ENCODE peak calls at places on chromosome 16, in eight cellular contexts. E is MM.1S; K is CD8-positive, alpha-beta T cell; N is psoas muscle; P is ovary; C is foreskin keratinocyte; M is mammary epithelial cell; S is CD4-positive, alpha-beta T cell. Z is an unnamed sample.

GRCh38 chr16:56357291-56357764 is 68.0 kb downstream of the AMFR start:
- DNase-seq in E (no peak), K (no peak), N (no peak), P (peak; percentile 22), C (no peak), M (peak; percentile 21), S (no peak), Z (no peak)

GRCh38 chr16:86509759-86510464 is 415 bp upstream of the FOXF1 start:
- DNase-seq in E (no peak), K (no peak), N (peak; percentile 53), P (peak; percentile 52), C (no peak), M (peak; percentile 23), S (no peak), Z (no peak)

GRCh38 chr16:86997058-86997457 is 320.1 kb downstream of the C16orf95 start:
- DNase-seq in E (no peak), K (no peak), N (no peak), P (no peak), C (no peak), M (no peak), S (no peak), Z (no peak)

GRCh38 chr16:63702981-63703590 is 1418.8 kb downstream of the CDH11 start:
- DNase-seq in E (no peak), K (no peak), N (no peak), P (no peak), C (no peak), M (no peak), S (no peak), Z (no peak)

GRCh38 chr16:31453255-31454204 is 5.8 kb upstream of the ARMC5 start:
- DNase-seq in E (no peak), K (no peak), N (peak; percentile 77), P (peak; percentile 76), C (no peak), M (peak; percentile 78), S (no peak), Z (no peak)

GRCh38 chr16:19705131-19705501 is 12.9 kb downstream of the KNOP1 start:
- DNase-seq in E (no peak), K (no peak), N (no peak), P (no peak), C (no peak), M (no peak), S (no peak), Z (no peak)

GRCh38 chr16:9092282-9092962 is 978 bp downstream of the HAPSTR1 start:
- DNase-seq in E (peak; percentile 31), K (peak; percentile 45), N (peak; percentile 48), P (peak; percentile 49), C (no peak), M (no peak), S (peak; percentile 48), Z (peak; percentile 37)

GRCh38 chr16:525520-526180 is 1.9 kb upstream of the CAPN15 start:
- DNase-seq in E (no peak), K (no peak), N (no peak), P (peak; percentile 34), C (peak; percentile 75), M (peak; percentile 93), S (peak; percentile 40), Z (no peak)

GRCh38 chr16:73503093-73503492 is 455.2 kb upstream of the ZFHX3 start:
- DNase-seq in E (no peak), K (no peak), N (no peak), P (no peak), C (no peak), M (no peak), S (no peak), Z (no peak)

GRCh38 chr16:75116081-75116910 is at the start of gene LDHD:
- DNase-seq in E (peak; percentile 36), K (no peak), N (peak; percentile 85), P (peak; percentile 88), C (no peak), M (peak; percentile 21), S (no peak), Z (peak; percentile 81)

GRCh38 chr16:75113541-75114121 is 2.9 kb downstream of the LDHD start:
- DNase-seq in E (no peak), K (no peak), N (no peak), P (no peak), C (no peak), M (no peak), S (no peak), Z (no peak)

GRCh38 chr16:75116911-75117245 is 298 bp upstream of the LDHD start:
- DNase-seq in E (no peak), K (no peak), N (no peak), P (no peak), C (no peak), M (no peak), S (no peak), Z (no peak)

GRCh38 chr16:75114179-75114945 is 2.2 kb downstream of the LDHD start:
- DNase-seq in E (no peak), K (no peak), N (no peak), P (no peak), C (no peak), M (no peak), S (no peak), Z (no peak)

DNA sequence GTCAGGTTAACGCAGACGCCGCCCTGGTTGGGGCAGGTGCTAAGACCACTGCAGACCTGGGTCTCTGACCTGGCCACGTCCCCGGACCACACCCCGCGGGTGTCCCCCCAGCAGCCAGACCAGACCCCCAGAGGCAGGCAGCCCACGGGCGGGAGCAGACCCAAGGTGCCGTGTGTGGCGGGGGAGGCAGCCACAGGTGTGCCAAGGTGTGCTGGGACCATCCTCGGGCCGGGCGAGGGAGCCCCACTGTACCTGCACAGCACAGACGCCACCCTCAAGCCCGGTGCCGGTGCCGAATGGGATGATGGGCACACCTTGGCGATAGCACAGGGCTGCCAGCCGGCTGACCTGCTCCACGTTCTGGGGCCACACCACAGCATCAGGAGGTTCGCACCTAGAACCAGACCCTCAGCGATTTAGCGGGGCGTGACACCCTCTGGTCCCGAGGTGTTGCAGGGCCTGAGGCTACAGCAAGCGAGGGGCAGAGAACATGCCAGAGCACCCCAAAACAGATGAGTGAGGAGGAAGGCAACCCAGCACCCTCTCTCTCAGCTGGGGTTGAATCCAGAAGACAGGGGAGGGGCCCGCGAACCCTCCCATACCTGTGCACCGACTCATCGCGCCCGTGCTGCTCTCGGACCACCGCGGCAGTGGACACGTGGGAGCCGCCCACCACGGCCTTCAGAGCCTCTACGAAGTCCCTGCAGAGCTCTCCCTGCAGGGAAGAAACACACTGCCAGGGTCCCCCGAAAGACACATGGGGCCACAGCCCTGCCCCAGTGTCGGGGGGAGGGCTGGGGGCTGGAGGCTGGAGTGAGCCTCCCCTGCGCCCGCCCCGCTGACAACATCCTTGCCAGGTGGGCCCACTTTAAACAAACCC is 1.4 kb downstream of the LDHD start:
- DNase-seq in E (no peak), K (no peak), N (no peak), P (no peak), C (no peak), M (no peak), S (no peak), Z (no peak)
- H3K27ac ChIP-seq in E (no peak overlapping the region), K (no peak overlapping the region), N (peak overlapping the region; percentile 84), P (peak overlapping the region; percentile 3), C (no peak overlapping the region), M (no peak overlapping the region), S (no peak overlapping the region), Z (no peak overlapping the region)

GRCh38 chr16:1614226-1615102 is 2.3 kb downstream of the CRAMP1 start:
- DNase-seq in E (no peak), K (no peak), N (peak; percentile 38), P (peak; percentile 27), C (no peak), M (peak; percentile 40), S (peak; percentile 7), Z (no peak)

GRCh38 chr16:1612320-1613111 is at the start of gene CRAMP1:
- DNase-seq in E (peak; percentile 23), K (no peak), N (no peak), P (no peak), C (no peak), M (peak; percentile 36), S (peak; percentile 5), Z (no peak)

GRCh38 chr16:1613728-1614225 is 1.6 kb downstream of the CRAMP1 start:
- DNase-seq in E (no peak), K (no peak), N (no peak), P (no peak), C (no peak), M (peak; percentile 34), S (no peak), Z (no peak)

GRCh38 chr16:1613240-1613639 is 1.1 kb downstream of the CRAMP1 start:
- DNase-seq in E (peak; percentile 42), K (no peak), N (no peak), P (no peak), C (no peak), M (peak; percentile 14), S (no peak), Z (no peak)

GRCh38 chr16:1615761-1616160 is 3.6 kb downstream of the CRAMP1 start:
- DNase-seq in E (no peak), K (no peak), N (no peak), P (no peak), C (no peak), M (no peak), S (no peak), Z (no peak)
- H3K27ac ChIP-seq in E (no peak overlapping the region), K (no peak overlapping the region), N (peak overlapping the region; percentile 74), P (no peak overlapping the region), C (no peak overlapping the region), M (no peak overlapping the region), S (no peak overlapping the region), Z (no peak overlapping the region)

GRCh38 chr16:66517586-66518263 is 32.2 kb downstream of the TK2 start:
- DNase-seq in E (no peak), K (no peak), N (no peak), P (peak; percentile 51), C (no peak), M (no peak), S (no peak), Z (no peak)
- H3K27ac ChIP-seq in E (peak overlapping the region; percentile 96), K (peak overlapping the region; percentile 22), N (peak overlapping the region; percentile 99), P (peak overlapping the region; percentile 86), C (no peak overlapping the region), M (peak overlapping the region; percentile 72), S (peak overlapping the region; percentile 86), Z (peak overlapping the region; percentile 100)

GRCh38 chr16:88768041-88768876 is 16.8 kb downstream of the PIEZO1 start:
- DNase-seq in E (no peak), K (no peak), N (peak; percentile 70), P (peak; percentile 62), C (no peak), M (no peak), S (no peak), Z (no peak)
- H3K27ac ChIP-seq in E (no peak overlapping the region), K (no peak overlapping the region), N (no peak overlapping the region), P (no peak overlapping the region), C (no peak overlapping the region), M (no peak overlapping the region), S (no peak overlapping the region), Z (no peak overlapping the region)

GRCh38 chr16:70711211-70711978 is 25.5 kb upstream of the MTSS2 start:
- DNase-seq in E (no peak), K (no peak), N (no peak), P (no peak), C (no peak), M (no peak), S (no peak), Z (no peak)
- H3K27ac ChIP-seq in E (no peak overlapping the region), K (no peak overlapping the region), N (peak overlapping the region; percentile 39), P (no peak overlapping the region), C (no peak overlapping the region), M (no peak overlapping the region), S (no peak overlapping the region), Z (no peak overlapping the region)